ENCODE peak calls at places on chromosomes 3 and 15, in nine cellular contexts. E, Y, C, R, A, H, G, Z and P are unnamed samples.

GRCh38 chr3:71244153-71245051 is 339.1 kb downstream of the FOXP1 start:
- DNase-seq in R (no peak), G (no peak), C (no peak), Z (peak), H (peak), Y (no peak), E (no peak), A (peak), P (no peak)

GRCh38 chr3:40242638-40243037 is 66.9 kb upstream of the EIF1B start:
- DNase-seq in A (no peak), Y (no peak), H (no peak), C (no peak), Z (no peak), G (no peak), E (no peak), R (no peak), P (no peak)

GRCh38 chr3:55090746-55091145 is 162.9 kb upstream of the LRTM1 start:
- DNase-seq in Z (no peak), C (no peak), G (no peak), E (no peak), Y (no peak), H (no peak), A (no peak), R (no peak), P (no peak)

GRCh38 chr3:194166682-194167479 is 30.9 kb downstream of the HES1 start:
- DNase-seq in E (no peak), G (no peak), A (peak), C (no peak), Y (no peak), R (no peak), Z (peak), H (no peak), P (no peak)

GRCh38 chr15:77634266-77634962 is 1.7 kb upstream of the LINGO1 start:
- DNase-seq in C (peak), Z (peak), H (peak), G (peak), A (peak), E (peak), Y (peak), R (no peak), P (peak)

GRCh38 chr3:175274056-175274455 is 414.9 kb downstream of the NAALADL2 start:
- DNase-seq in Y (no peak), H (no peak), C (no peak), Z (no peak), R (no peak), A (no peak), G (no peak), E (no peak), P (no peak)

GRCh38 chr3:144242797-144243196 is 271.2 kb downstream of the DIPK2A start:
- DNase-seq in Y (no peak), Z (no peak), G (no peak), C (no peak), R (no peak), E (no peak), H (no peak), A (no peak), P (no peak)

GRCh38 chr3:171833775-171834460 is 9.2 kb upstream of the TMEM212 start:
- DNase-seq in R (no peak), H (no peak), C (no peak), Y (no peak), A (no peak), Z (peak), G (no peak), E (no peak), P (peak)

GRCh38 chr3:158847466-158847849 is 45.6 kb downstream of the MFSD1 start:
- DNase-seq in G (no peak), Z (peak), E (no peak), C (no peak), A (no peak), H (no peak), Y (no peak), R (peak), P (no peak)

GRCh38 chr3:42265059-42265991 is 660 bp downstream of the CCK start:
- DNase-seq in Y (no peak), H (no peak), A (no peak), R (no peak), Z (no peak), E (no peak), G (no peak), C (no peak), P (no peak)

GRCh38 chr15:42688301-42688700 is 48.6 kb downstream of the CDAN1 start:
- DNase-seq in Y (no peak), E (no peak), H (no peak), C (no peak), R (no peak), A (no peak), G (no peak), Z (no peak), P (no peak)